ENCODE peak calls at places on chromosomes 12 and 14, in six cellular contexts. One of them, this sample, is unnamed.
A peak's percentile ranks its signal among the peaks of the same experiment; 100 is the strongest.

GRCh38 chr14:37595809-37596595 is 573 bp downstream of the TTC6 start:
- DNase-seq in endothelial cell of umbilical vein: no peak
- DNase-seq in lung: peak; percentile 86
- DNase-seq in mammary epithelial cell: peak; percentile 97
- DNase-seq in HCT116: peak; percentile 28
- DNase-seq in PC-9: peak; percentile 95
- DNase-seq in this sample: no peak

GRCh38 chr12:53989227-53990113 is 4.5 kb downstream of the HOXC10 start:
- DNase-seq in endothelial cell of umbilical vein: peak; percentile 16
- DNase-seq in lung: no peak
- DNase-seq in PC-9: peak; percentile 52
- DNase-seq in HCT116: no peak
- DNase-seq in mammary epithelial cell: peak; percentile 57
- DNase-seq in this sample: peak; percentile 66

GRCh38 chr12:115755061-115755751 is 522.3 kb downstream of the MED13L start:
- DNase-seq in PC-9: no peak
- DNase-seq in lung: no peak
- DNase-seq in mammary epithelial cell: no peak
- DNase-seq in HCT116: no peak
- DNase-seq in endothelial cell of umbilical vein: no peak
- DNase-seq in this sample: no peak

GRCh38 chr12:57118711-57119271 is 7.6 kb upstream of the STAT6 start:
- DNase-seq in endothelial cell of umbilical vein: no peak
- DNase-seq in mammary epithelial cell: peak; percentile 80
- DNase-seq in HCT116: no peak
- DNase-seq in PC-9: no peak
- DNase-seq in lung: no peak
- DNase-seq in this sample: no peak

GRCh38 chr14:33218030-33218429 is 279.4 kb downstream of the NPAS3 start:
- DNase-seq in PC-9: no peak
- DNase-seq in HCT116: no peak
- DNase-seq in endothelial cell of umbilical vein: no peak
- DNase-seq in mammary epithelial cell: no peak
- DNase-seq in lung: no peak
- DNase-seq in this sample: no peak

GRCh38 chr14:72928872-72929271 is 2.6 kb downstream of the DCAF4 start:
- DNase-seq in PC-9: no peak
- DNase-seq in endothelial cell of umbilical vein: no peak
- DNase-seq in mammary epithelial cell: no peak
- DNase-seq in HCT116: no peak
- DNase-seq in lung: no peak
- DNase-seq in this sample: no peak

GRCh38 chr12:48816148-48816854 is 2.0 kb upstream of the CACNB3 start:
- DNase-seq in endothelial cell of umbilical vein: no peak
- DNase-seq in mammary epithelial cell: no peak
- DNase-seq in lung: no peak
- DNase-seq in HCT116: no peak
- DNase-seq in PC-9: peak; percentile 46
- DNase-seq in this sample: peak; percentile 24

GRCh38 chr14:96398921-96399320 is 7.0 kb downstream of the AK7 start:
- DNase-seq in HCT116: no peak
- DNase-seq in PC-9: no peak
- DNase-seq in lung: no peak
- DNase-seq in endothelial cell of umbilical vein: no peak
- DNase-seq in mammary epithelial cell: no peak
- DNase-seq in this sample: no peak

GRCh38 chr14:38788060-38788459 is 315.0 kb downstream of the SEC23A start:
- DNase-seq in endothelial cell of umbilical vein: no peak
- DNase-seq in mammary epithelial cell: no peak
- DNase-seq in HCT116: no peak
- DNase-seq in PC-9: no peak
- DNase-seq in lung: no peak
- DNase-seq in this sample: no peak

DNA sequence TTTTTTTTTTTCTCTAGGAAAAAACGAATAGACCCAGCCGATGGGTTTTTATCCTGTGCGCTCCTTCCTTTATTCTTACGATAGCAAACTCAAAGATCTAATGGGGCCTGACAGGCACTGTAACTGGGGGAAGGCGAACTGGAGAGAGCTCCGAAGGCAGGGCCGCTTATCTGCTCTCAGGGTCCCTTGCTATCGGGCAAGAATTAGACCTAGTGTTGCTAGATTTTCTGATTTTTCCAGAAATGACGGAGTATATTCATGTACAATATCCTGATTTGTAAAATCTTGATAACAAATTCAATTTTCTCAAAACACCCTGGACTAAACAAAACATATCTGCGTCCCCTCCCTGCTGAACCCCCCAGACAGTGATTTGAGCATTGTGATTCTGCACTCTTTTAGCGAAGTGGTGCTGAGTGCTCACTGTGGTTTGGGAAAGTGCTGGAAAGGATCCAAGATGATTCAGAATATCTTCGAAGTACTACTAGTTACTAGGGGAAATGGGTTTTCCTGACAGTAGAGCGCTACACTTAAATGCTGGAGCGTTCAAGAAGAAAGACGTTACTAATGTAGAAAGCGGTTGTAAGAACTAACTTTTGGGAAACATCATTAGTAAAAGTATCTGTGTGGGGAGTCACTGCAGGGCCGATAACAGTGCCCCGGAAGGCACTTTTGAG is 685 bp upstream of the STXBP6 start:
- DNase-seq in endothelial cell of umbilical vein: peak; percentile 21
- DNase-seq in lung: no peak
- DNase-seq in HCT116: no peak
- DNase-seq in PC-9: no peak
- DNase-seq in mammary epithelial cell: peak; percentile 58
- DNase-seq in this sample: peak; percentile 82
- H3K4me3 ChIP-seq in endothelial cell of umbilical vein: peak overlapping the region; percentile 31
- H3K4me3 ChIP-seq in lung: peak overlapping the region; percentile 67
- H3K4me3 ChIP-seq in HCT116: no peak overlapping the region
- H3K4me3 ChIP-seq in PC-9: peak overlapping the region; percentile 52
- H3K4me3 ChIP-seq in mammary epithelial cell: no peak overlapping the region
- H3K4me3 ChIP-seq in this sample: peak overlapping the region; percentile 55

DNA sequence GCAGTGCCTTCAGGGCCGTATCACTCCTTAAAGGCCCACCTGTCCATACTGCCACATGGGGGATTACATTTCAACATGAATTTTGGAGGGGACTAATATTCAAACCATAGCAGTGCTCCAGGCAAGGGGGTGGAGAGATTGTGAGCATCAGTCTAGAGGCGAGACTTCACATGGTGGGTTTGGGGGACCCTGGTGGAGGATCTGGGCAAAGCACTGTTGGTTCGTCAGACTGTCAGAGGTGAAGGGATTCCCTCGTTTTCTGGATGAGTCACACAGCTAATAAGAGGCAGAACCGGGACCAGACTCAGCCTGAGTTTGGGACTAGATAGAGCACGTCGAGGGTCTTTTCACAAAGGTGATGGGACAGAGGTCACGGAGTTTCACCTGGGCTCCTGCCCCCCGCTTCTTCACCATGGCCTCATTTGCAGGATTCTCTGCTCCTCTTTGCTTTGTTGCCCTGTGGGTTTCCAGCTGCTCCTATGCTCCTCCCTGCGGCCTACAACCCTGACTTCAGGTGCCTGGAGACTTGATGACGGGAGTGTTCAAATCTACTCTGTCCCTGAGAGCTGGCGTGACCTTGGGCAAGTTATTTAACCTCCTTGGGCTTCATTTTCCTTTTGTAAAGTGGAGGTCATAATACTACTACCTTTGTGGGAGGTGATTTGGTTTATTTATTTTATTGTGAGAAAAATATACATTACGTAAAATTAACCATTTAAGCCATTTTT is 41.5 kb downstream of the TEAD4 start:
- DNase-seq in mammary epithelial cell: no peak
- DNase-seq in endothelial cell of umbilical vein: no peak
- DNase-seq in PC-9: no peak
- DNase-seq in HCT116: no peak
- DNase-seq in lung: no peak
- DNase-seq in this sample: no peak
- TF ChIP-seq CTCF in mammary epithelial cell: no peak
- TF ChIP-seq CTCF in endothelial cell of umbilical vein: peak; percentile 8
- TF ChIP-seq CTCF in PC-9: no peak
- TF ChIP-seq CTCF in HCT116: no peak
- TF ChIP-seq CTCF in lung: no peak
- TF ChIP-seq CTCF in this sample: no peak

GRCh38 chr12:2035421-2036080 is 17.2 kb upstream of the CACNA1C start:
- DNase-seq in endothelial cell of umbilical vein: no peak
- DNase-seq in HCT116: no peak
- DNase-seq in PC-9: no peak
- DNase-seq in mammary epithelial cell: no peak
- DNase-seq in lung: no peak
- DNase-seq in this sample: no peak
- H3K4me3 ChIP-seq in endothelial cell of umbilical vein: no peak overlapping the region
- H3K4me3 ChIP-seq in HCT116: peak overlapping the region; percentile 47
- H3K4me3 ChIP-seq in PC-9: no peak overlapping the region
- H3K4me3 ChIP-seq in mammary epithelial cell: no peak overlapping the region
- H3K4me3 ChIP-seq in lung: no peak overlapping the region
- H3K4me3 ChIP-seq in this sample: peak overlapping the region; percentile 35

GRCh38 chr14:58395815-58396626 is at the start of gene TOMM20L:
- DNase-seq in mammary epithelial cell: peak; percentile 47
- DNase-seq in lung: peak; percentile 71
- DNase-seq in endothelial cell of umbilical vein: peak; percentile 68
- DNase-seq in HCT116: peak; percentile 15
- DNase-seq in PC-9: peak; percentile 38
- DNase-seq in this sample: peak; percentile 62
- TF ChIP-seq CTCF in mammary epithelial cell: peak; percentile 53
- TF ChIP-seq CTCF in lung: peak; percentile 65
- TF ChIP-seq CTCF in endothelial cell of umbilical vein: peak; percentile 97
- TF ChIP-seq CTCF in HCT116: peak; percentile 8
- TF ChIP-seq CTCF in PC-9: peak; percentile 67
- TF ChIP-seq CTCF in this sample: peak; percentile 25